ENCODE peak calls at places on chromosomes 7 and 10, in four cellular contexts. E is AG09309; Q is fibroblast of mammary gland; J is CD8-positive, alpha-beta T cell. X is an unnamed sample.

GRCh38 chr10:59655309-59655708 is 54.3 kb downstream of the SLC16A9 start:
- DNase-seq in J (no peak), E (no peak), Q (peak; percentile 12), X (no peak)

GRCh38 chr7:12212051-12212485 is 974 bp downstream of the TMEM106B start:
- DNase-seq in Q (peak; percentile 25), J (no peak), E (no peak), X (no peak)

GRCh38 chr7:75688200-75689136 is 50.3 kb downstream of the HIP1 start:
- DNase-seq in J (no peak), E (no peak), Q (no peak), X (no peak)

GRCh38 chr10:33657154-33657900 is 322.9 kb upstream of the NRP1 start:
- DNase-seq in Q (peak; percentile 70), E (no peak), J (no peak), X (peak; percentile 22)

GRCh38 chr7:95104739-95105138 is 197.3 kb downstream of the PPP1R9A start:
- DNase-seq in Q (peak; percentile 37), E (no peak), J (no peak), X (peak; percentile 96)

GRCh38 chr7:6260291-6261183 is 11.9 kb downstream of the CYTH3 start:
- DNase-seq in J (no peak), E (no peak), Q (peak; percentile 92), X (no peak)

GRCh38 chr10:11846542-11846941 is 23.4 kb downstream of the PROSER2 start:
- DNase-seq in E (no peak), Q (no peak), J (no peak), X (no peak)

GRCh38 chr7:84139986-84140729 is 54.4 kb downstream of the SEMA3A start:
- DNase-seq in E (no peak), Q (peak; percentile 32), J (no peak), X (no peak)

GRCh38 chr10:122140477-122140902 is 130.6 kb upstream of the BTBD16 start:
- DNase-seq in E (no peak), Q (peak; percentile 77), J (no peak), X (peak; percentile 68)

GRCh38 chr10:6505300-6505699 is 74.8 kb downstream of the PRKCQ start:
- DNase-seq in Q (no peak), E (no peak), J (no peak), X (no peak)

GRCh38 chr7:78542551-78542950 is 744.0 kb downstream of the PHTF2 start:
- DNase-seq in Q (no peak), J (no peak), E (no peak), X (no peak)

GRCh38 chr7:68176974-68177373 is 1180.3 kb downstream of the TYW1 start:
- DNase-seq in J (no peak), E (peak; percentile 11), Q (peak; percentile 62), X (peak; percentile 1)

GRCh38 chr10:23384364-23384763 is 39.8 kb upstream of the C10orf67 start:
- DNase-seq in E (peak; percentile 5), Q (no peak), J (no peak), X (no peak)

GRCh38 chr7:151367304-151367703 is 25.7 kb downstream of the NUB1 start:
- DNase-seq in Q (peak; percentile 36), J (no peak), E (no peak), X (no peak)

GRCh38 chr7:67447297-67447696 is 450.7 kb downstream of the TYW1 start:
- DNase-seq in E (no peak), Q (no peak), J (no peak), X (no peak)

GRCh38 chr10:72312865-72313391 is 39.2 kb downstream of the DDIT4 start:
- DNase-seq in J (no peak), Q (no peak), E (no peak), X (no peak)

GRCh38 chr7:127047521-127047920 is 205.2 kb downstream of the GRM8 start:
- DNase-seq in E (no peak), Q (no peak), J (no peak), X (no peak)

GRCh38 chr7:46764100-46764941 is 817.6 kb downstream of the TNS3 start:
- DNase-seq in J (no peak), E (peak; percentile 92), Q (peak; percentile 98), X (peak; percentile 92)

GRCh38 chr10:95242581-95243317 is 48.1 kb downstream of the PDLIM1 start:
- DNase-seq in E (peak; percentile 32), Q (peak; percentile 69), J (no peak), X (no peak)

GRCh38 chr7:150734293-150734692 is 2.9 kb upstream of the GIMAP5 start:
- DNase-seq in Q (no peak), E (no peak), J (no peak), X (no peak)

GRCh38 chr10:13503745-13504463 is 24.9 kb downstream of the BEND7 start:
- DNase-seq in E (peak; percentile 14), J (no peak), Q (peak; percentile 45), X (no peak)

GRCh38 chr7:99473315-99473596 is 566 bp downstream of the ZNF789 start:
- DNase-seq in E (peak; percentile 17), J (no peak), Q (peak; percentile 82), X (peak; percentile 63)

GRCh38 chr10:116686632-116687031 is 55.7 kb downstream of the HSPA12A start:
- DNase-seq in Q (no peak), E (no peak), J (no peak), X (no peak)

GRCh38 chr10:66307826-66308225 is 618.0 kb upstream of the LRRTM3 start:
- DNase-seq in Q (no peak), J (no peak), E (no peak), X (no peak)

GRCh38 chr7:35519971-35520809 is 174.7 kb downstream of the HERPUD2 start:
- DNase-seq in Q (peak; percentile 73), E (peak; percentile 17), J (peak; percentile 36), X (peak; percentile 10)

DNA sequence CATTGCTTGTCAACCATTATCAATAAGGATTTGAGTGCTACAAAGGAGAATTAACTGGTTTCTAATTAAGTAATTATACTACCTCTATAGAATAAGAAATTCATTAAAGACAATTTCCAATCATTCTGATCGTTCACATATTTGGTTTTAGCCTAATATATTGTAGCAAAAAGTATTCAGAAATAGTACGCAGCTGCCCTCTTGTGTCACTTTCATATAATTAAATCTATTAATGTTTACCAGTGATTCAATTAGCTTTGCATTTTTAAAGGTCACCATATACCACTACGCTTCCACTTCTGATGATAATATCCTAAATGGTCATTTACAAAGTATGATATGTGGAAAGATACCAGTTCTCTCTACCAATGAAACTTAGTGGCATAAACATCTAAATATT is 128.3 kb downstream of the NEBL start:
- DNase-seq in J (no peak), E (no peak), Q (peak; percentile 53), X (no peak)
- TF ChIP-seq CTCF in J (no peak), E (no peak), Q (peak; percentile 33), X (peak; percentile 48)

GRCh38 chr7:74269757-74270277 is 15.6 kb upstream of the RFC2 start:
- DNase-seq in E (no peak), Q (peak; percentile 67), J (peak; percentile 67), X (no peak)

GRCh38 chr7:74275401-74275881 is 13.8 kb upstream of the CLIP2 start:
- DNase-seq in Q (no peak), E (no peak), J (no peak), X (no peak)

GRCh38 chr7:74267756-74268565 is 13.8 kb upstream of the RFC2 start:
- DNase-seq in Q (no peak), J (no peak), E (no peak), X (no peak)

GRCh38 chr7:74271742-74272141 is 17.5 kb upstream of the CLIP2 start:
- DNase-seq in Q (no peak), E (no peak), J (no peak), X (no peak)

GRCh38 chr7:74272305-74273038 is 16.7 kb upstream of the CLIP2 start:
- DNase-seq in J (peak; percentile 18), Q (peak; percentile 96), E (peak; percentile 87), X (peak; percentile 90)
- H3K4me3 ChIP-seq in J (no peak overlapping the region), Q (no peak overlapping the region), E (no peak overlapping the region), X (no peak overlapping the region)

DNA sequence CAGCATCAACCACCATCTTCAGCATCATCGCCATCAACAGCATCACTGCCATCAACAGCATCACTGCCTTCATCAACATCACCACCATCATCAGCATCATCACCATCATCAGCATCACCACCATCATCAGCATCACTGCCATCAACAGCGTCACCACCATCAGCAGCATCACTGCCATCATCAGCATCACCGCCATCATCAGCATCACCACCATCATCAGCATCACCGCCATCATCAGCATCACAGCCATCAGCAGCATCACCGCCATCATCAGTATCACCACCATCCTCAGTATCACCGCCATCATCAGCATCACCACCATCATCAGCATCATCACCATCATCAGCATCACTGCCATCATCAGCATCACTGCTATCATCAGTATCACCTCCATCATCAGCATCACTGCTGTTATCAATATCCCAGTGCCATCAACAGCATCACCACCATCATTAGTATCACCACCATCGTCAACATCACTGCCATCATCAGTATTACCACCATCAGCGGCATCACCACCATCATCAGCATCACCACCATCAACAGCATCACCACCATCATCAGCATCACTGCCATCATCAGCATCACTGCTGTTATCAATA is 115.2 kb downstream of the RGS10 start:
- DNase-seq in J (no peak), Q (no peak), E (no peak), X (no peak)
- TF ChIP-seq CTCF in J (no peak), Q (no peak), E (no peak), X (no peak)

GRCh38 chr10:14560794-14561765 is 213.6 kb downstream of the FAM107B start:
- DNase-seq in Q (no peak), J (no peak), E (no peak), X (no peak)
- H3K4me3 ChIP-seq in Q (no peak overlapping the region), J (peak overlapping the region; percentile 30), E (no peak overlapping the region), X (no peak overlapping the region)

GRCh38 chr7:129401968-129402860 is 32.0 kb upstream of the STRIP2 start:
- DNase-seq in J (peak; percentile 10), E (no peak), Q (peak; percentile 3), X (no peak)
- TF ChIP-seq CTCF in J (no peak), E (peak; percentile 14), Q (peak; percentile 16), X (peak; percentile 33)